ENCODE peak calls at places on chromosomes 12 and 14, in eight cellular contexts. M is non-pigmented ciliary epithelial cell; I is COR-L47; Z is cardiac fibroblast; B is activated CD8-positive, alpha-beta memory T cell treated with anti-CD3 and anti-CD28 coated beads for 4 hours; W is EL; Y is stimulated activated naive CD8-positive, alpha-beta T cell treated with anti-CD3 and anti-CD28 coated beads, Interleukin-15, Interleukin-2, amounts not matched to agents 100 U/mL and 50 U/mL, for 24 hours; G is NCI-H2029. U is an unnamed sample.

GRCh38 chr12:9148926-9149325 is 33.2 kb upstream of the A2M start:
- DNase-seq in M (no peak), I (no peak), Z (no peak), B (no peak), W (no peak), Y (no peak), G (no peak), U (no peak)

GRCh38 chr14:65167072-65167645 is 64.8 kb upstream of the MAX start:
- DNase-seq in M (no peak), I (no peak), Z (peak; percentile 27), B (no peak), W (no peak), Y (peak; percentile 27), G (no peak), U (no peak)

GRCh38 chr12:56894698-56895368 is 39.4 kb downstream of the SDR9C7 start:
- DNase-seq in M (no peak), I (no peak), Z (no peak), B (no peak), W (no peak), Y (no peak), G (no peak), U (no peak)

GRCh38 chr12:98352218-98352811 is 163.1 kb upstream of the TMPO start:
- DNase-seq in M (peak; percentile 93), I (no peak), Z (peak; percentile 94), B (no peak), W (peak; percentile 92), Y (no peak), G (no peak), U (peak; percentile 44)

GRCh38 chr12:75655233-75655879 is 143.9 kb upstream of the KRR1 start:
- DNase-seq in M (no peak), I (no peak), Z (no peak), B (no peak), W (no peak), Y (no peak), G (no peak), U (no peak)

GRCh38 chr12:80861636-80862378 is 75.9 kb downstream of the LIN7A start:
- DNase-seq in M (no peak), I (no peak), Z (peak; percentile 66), B (no peak), W (peak; percentile 63), Y (no peak), G (no peak), U (no peak)

GRCh38 chr14:104399432-104400155 is 180.0 kb upstream of the C14orf180 start:
- DNase-seq in M (no peak), I (peak; percentile 62), Z (no peak), B (no peak), W (no peak), Y (no peak), G (no peak), U (no peak)

GRCh38 chr12:24285413-24285812 is 335.9 kb upstream of the SOX5 start:
- DNase-seq in M (no peak), I (no peak), Z (no peak), B (no peak), W (no peak), Y (no peak), G (no peak), U (no peak)

GRCh38 chr14:90301580-90302181 is 30.1 kb downstream of the NRDE2 start:
- DNase-seq in M (peak; percentile 41), I (peak; percentile 44), Z (peak; percentile 78), B (no peak), W (peak; percentile 50), Y (no peak), G (no peak), U (peak; percentile 14)

GRCh38 chr12:11542599-11542998 is 106.9 kb upstream of the ETV6 start:
- DNase-seq in M (no peak), I (no peak), Z (no peak), B (no peak), W (no peak), Y (no peak), G (no peak), U (no peak)

GRCh38 chr12:104618691-104619090 is 161.9 kb downstream of the CHST11 start:
- DNase-seq in M (no peak), I (no peak), Z (peak; percentile 19), B (no peak), W (no peak), Y (no peak), G (no peak), U (no peak)

GRCh38 chr14:94682061-94682516 is 69.9 kb downstream of the SERPINA3 start:
- DNase-seq in M (no peak), I (no peak), Z (no peak), B (no peak), W (no peak), Y (no peak), G (no peak), U (no peak)

GRCh38 chr14:102998393-102998792 is 59.0 kb downstream of the CDC42BPB start:
- DNase-seq in M (no peak), I (no peak), Z (peak; percentile 62), B (no peak), W (peak; percentile 12), Y (no peak), G (no peak), U (no peak)

GRCh38 chr12:122847921-122848421 is 12.7 kb downstream of the HIP1R start:
- DNase-seq in M (no peak), I (no peak), Z (no peak), B (no peak), W (no peak), Y (no peak), G (no peak), U (no peak)

GRCh38 chr12:122980192-122981035 is at the start of gene ARL6IP4:
- DNase-seq in M (no peak), I (peak; percentile 36), Z (peak; percentile 61), B (peak; percentile 24), W (peak; percentile 68), Y (peak; percentile 81), G (peak; percentile 24), U (peak; percentile 59)

GRCh38 chr12:85683051-85683450 is 153.2 kb downstream of the RASSF9 start:
- DNase-seq in M (no peak), I (no peak), Z (no peak), B (no peak), W (no peak), Y (no peak), G (no peak), U (no peak)

GRCh38 chr12:47277972-47278448 is 198.3 kb upstream of the AMIGO2 start:
- DNase-seq in M (peak; percentile 87), I (no peak), Z (peak; percentile 98), B (no peak), W (peak; percentile 93), Y (no peak), G (no peak), U (no peak)

GRCh38 chr12:22538336-22538735 is 6.0 kb downstream of the C2CD5 start:
- DNase-seq in M (no peak), I (no peak), Z (no peak), B (no peak), W (no peak), Y (no peak), G (no peak), U (no peak)

GRCh38 chr14:103391048-103391447 is 5.8 kb downstream of the MARK3 start:
- DNase-seq in M (no peak), I (peak; percentile 42), Z (peak; percentile 82), B (peak; percentile 8), W (peak; percentile 89), Y (peak; percentile 46), G (no peak), U (peak; percentile 29)

GRCh38 chr14:77556946-77557345 is 58.3 kb upstream of the ISM2 start:
- DNase-seq in M (no peak), I (no peak), Z (no peak), B (no peak), W (no peak), Y (no peak), G (no peak), U (no peak)

GRCh38 chr14:55127491-55127951 is 1.5 kb upstream of the LGALS3 start:
- DNase-seq in M (no peak), I (no peak), Z (peak; percentile 82), B (no peak), W (peak; percentile 88), Y (no peak), G (no peak), U (no peak)

GRCh38 chr14:70782361-70782760 is 27.0 kb downstream of the MAP3K9 start:
- DNase-seq in M (peak; percentile 77), I (no peak), Z (peak; percentile 1), B (no peak), W (peak; percentile 84), Y (peak; percentile 21), G (no peak), U (no peak)

GRCh38 chr12:32896438-32897275 is at the start of gene PKP2:
- DNase-seq in M (no peak), I (peak; percentile 93), Z (no peak), B (no peak), W (no peak), Y (peak; percentile 27), G (peak; percentile 96), U (peak; percentile 99)

U was measured in NCI-H146.